ENCODE peak calls at places on chromosomes 3 and 15, in seven cellular contexts. One of them, this sample, is unnamed.

GRCh38 chr15:60047701-60048100 is 43.6 kb downstream of the FOXB1 start:
- DNase-seq in fibroblast of the aortic adventitia: peak; percentile 43
- DNase-seq in AML-193: no peak
- DNase-seq in 8988T: no peak
- DNase-seq in activated naive CD8-positive, alpha-beta T cell treated with anti-CD3 and anti-CD28 coated beads, Interleukin-2, amount 50 U/mL, for 24 hours: no peak
- DNase-seq in NCI-H748 treated with DMSO at 0.1 percent for 48 hours: no peak
- DNase-seq in neural crest cell: no peak
- DNase-seq in this sample: no peak

GRCh38 chr15:27418729-27419128 is 447.7 kb downstream of the GABRG3 start:
- DNase-seq in 8988T: no peak
- DNase-seq in fibroblast of the aortic adventitia: no peak
- DNase-seq in activated naive CD8-positive, alpha-beta T cell treated with anti-CD3 and anti-CD28 coated beads, Interleukin-2, amount 50 U/mL, for 24 hours: no peak
- DNase-seq in neural crest cell: peak; percentile 29
- DNase-seq in NCI-H748 treated with DMSO at 0.1 percent for 48 hours: peak; percentile 9
- DNase-seq in AML-193: no peak
- DNase-seq in this sample: no peak

GRCh38 chr3:98291332-98291957 is 9.1 kb downstream of the OR5H2 start:
- DNase-seq in 8988T: no peak
- DNase-seq in NCI-H748 treated with DMSO at 0.1 percent for 48 hours: no peak
- DNase-seq in activated naive CD8-positive, alpha-beta T cell treated with anti-CD3 and anti-CD28 coated beads, Interleukin-2, amount 50 U/mL, for 24 hours: no peak
- DNase-seq in AML-193: no peak
- DNase-seq in neural crest cell: no peak
- DNase-seq in fibroblast of the aortic adventitia: no peak
- DNase-seq in this sample: no peak

GRCh38 chr3:94226058-94226457 is 163.2 kb downstream of the NSUN3 start:
- DNase-seq in AML-193: no peak
- DNase-seq in activated naive CD8-positive, alpha-beta T cell treated with anti-CD3 and anti-CD28 coated beads, Interleukin-2, amount 50 U/mL, for 24 hours: no peak
- DNase-seq in fibroblast of the aortic adventitia: peak; percentile 44
- DNase-seq in 8988T: peak; percentile 14
- DNase-seq in neural crest cell: no peak
- DNase-seq in NCI-H748 treated with DMSO at 0.1 percent for 48 hours: no peak
- DNase-seq in this sample: no peak

GRCh38 chr15:40070166-40070557 is 31.2 kb upstream of the SRP14 start:
- DNase-seq in NCI-H748 treated with DMSO at 0.1 percent for 48 hours: no peak
- DNase-seq in neural crest cell: no peak
- DNase-seq in activated naive CD8-positive, alpha-beta T cell treated with anti-CD3 and anti-CD28 coated beads, Interleukin-2, amount 50 U/mL, for 24 hours: no peak
- DNase-seq in AML-193: no peak
- DNase-seq in 8988T: no peak
- DNase-seq in fibroblast of the aortic adventitia: no peak
- DNase-seq in this sample: no peak

GRCh38 chr3:12708584-12709192 is 44.8 kb upstream of the RAF1 start:
- DNase-seq in fibroblast of the aortic adventitia: peak; percentile 90
- DNase-seq in activated naive CD8-positive, alpha-beta T cell treated with anti-CD3 and anti-CD28 coated beads, Interleukin-2, amount 50 U/mL, for 24 hours: no peak
- DNase-seq in NCI-H748 treated with DMSO at 0.1 percent for 48 hours: no peak
- DNase-seq in AML-193: no peak
- DNase-seq in neural crest cell: no peak
- DNase-seq in 8988T: no peak
- DNase-seq in this sample: no peak

GRCh38 chr15:76333720-76334437 is 2.7 kb upstream of the ISL2 start:
- DNase-seq in AML-193: no peak
- DNase-seq in activated naive CD8-positive, alpha-beta T cell treated with anti-CD3 and anti-CD28 coated beads, Interleukin-2, amount 50 U/mL, for 24 hours: no peak
- DNase-seq in 8988T: no peak
- DNase-seq in neural crest cell: no peak
- DNase-seq in fibroblast of the aortic adventitia: no peak
- DNase-seq in NCI-H748 treated with DMSO at 0.1 percent for 48 hours: no peak
- DNase-seq in this sample: no peak

GRCh38 chr15:57146394-57147140 is 228.1 kb downstream of the TCF12 start:
- DNase-seq in 8988T: no peak
- DNase-seq in fibroblast of the aortic adventitia: peak; percentile 88
- DNase-seq in AML-193: peak; percentile 61
- DNase-seq in activated naive CD8-positive, alpha-beta T cell treated with anti-CD3 and anti-CD28 coated beads, Interleukin-2, amount 50 U/mL, for 24 hours: no peak
- DNase-seq in NCI-H748 treated with DMSO at 0.1 percent for 48 hours: peak; percentile 61
- DNase-seq in neural crest cell: no peak
- DNase-seq in this sample: no peak

GRCh38 chr3:86410587-86410986 is 580.4 kb downstream of the VGLL3 start:
- DNase-seq in activated naive CD8-positive, alpha-beta T cell treated with anti-CD3 and anti-CD28 coated beads, Interleukin-2, amount 50 U/mL, for 24 hours: no peak
- DNase-seq in fibroblast of the aortic adventitia: no peak
- DNase-seq in neural crest cell: no peak
- DNase-seq in AML-193: no peak
- DNase-seq in NCI-H748 treated with DMSO at 0.1 percent for 48 hours: no peak
- DNase-seq in 8988T: no peak
- DNase-seq in this sample: no peak

GRCh38 chr3:141370065-141370533 is 1.8 kb downstream of the ZBTB38 start:
- DNase-seq in activated naive CD8-positive, alpha-beta T cell treated with anti-CD3 and anti-CD28 coated beads, Interleukin-2, amount 50 U/mL, for 24 hours: peak; percentile 37
- DNase-seq in NCI-H748 treated with DMSO at 0.1 percent for 48 hours: peak; percentile 8
- DNase-seq in AML-193: peak; percentile 71
- DNase-seq in 8988T: no peak
- DNase-seq in neural crest cell: peak; percentile 33
- DNase-seq in fibroblast of the aortic adventitia: peak; percentile 96
- DNase-seq in this sample: peak; percentile 27

GRCh38 chr3:184786271-184787010 is 25.5 kb upstream of the VPS8 start:
- DNase-seq in fibroblast of the aortic adventitia: peak; percentile 90
- DNase-seq in 8988T: no peak
- DNase-seq in activated naive CD8-positive, alpha-beta T cell treated with anti-CD3 and anti-CD28 coated beads, Interleukin-2, amount 50 U/mL, for 24 hours: peak; percentile 26
- DNase-seq in AML-193: peak; percentile 85
- DNase-seq in NCI-H748 treated with DMSO at 0.1 percent for 48 hours: no peak
- DNase-seq in neural crest cell: no peak
- DNase-seq in this sample: no peak

GRCh38 chr3:27114684-27115083 is 254.5 kb downstream of the NEK10 start:
- DNase-seq in fibroblast of the aortic adventitia: peak; percentile 19
- DNase-seq in neural crest cell: no peak
- DNase-seq in AML-193: no peak
- DNase-seq in activated naive CD8-positive, alpha-beta T cell treated with anti-CD3 and anti-CD28 coated beads, Interleukin-2, amount 50 U/mL, for 24 hours: no peak
- DNase-seq in NCI-H748 treated with DMSO at 0.1 percent for 48 hours: no peak
- DNase-seq in 8988T: no peak
- DNase-seq in this sample: no peak

GRCh38 chr15:101277038-101277822 is at the start of gene SELENOS:
- DNase-seq in neural crest cell: peak; percentile 90
- DNase-seq in AML-193: peak; percentile 78
- DNase-seq in activated naive CD8-positive, alpha-beta T cell treated with anti-CD3 and anti-CD28 coated beads, Interleukin-2, amount 50 U/mL, for 24 hours: peak; percentile 94
- DNase-seq in 8988T: peak; percentile 39
- DNase-seq in fibroblast of the aortic adventitia: peak; percentile 86
- DNase-seq in NCI-H748 treated with DMSO at 0.1 percent for 48 hours: peak; percentile 57
- DNase-seq in this sample: peak; percentile 20

GRCh38 chr3:181952221-181952620 is 240.5 kb downstream of the SOX2 start:
- DNase-seq in fibroblast of the aortic adventitia: no peak
- DNase-seq in 8988T: no peak
- DNase-seq in AML-193: no peak
- DNase-seq in activated naive CD8-positive, alpha-beta T cell treated with anti-CD3 and anti-CD28 coated beads, Interleukin-2, amount 50 U/mL, for 24 hours: no peak
- DNase-seq in neural crest cell: no peak
- DNase-seq in NCI-H748 treated with DMSO at 0.1 percent for 48 hours: no peak
- DNase-seq in this sample: no peak

GRCh38 chr3:147699175-147699838 is 290.1 kb downstream of the ZIC1 start:
- DNase-seq in 8988T: no peak
- DNase-seq in neural crest cell: no peak
- DNase-seq in activated naive CD8-positive, alpha-beta T cell treated with anti-CD3 and anti-CD28 coated beads, Interleukin-2, amount 50 U/mL, for 24 hours: no peak
- DNase-seq in AML-193: peak; percentile 27
- DNase-seq in fibroblast of the aortic adventitia: peak; percentile 73
- DNase-seq in NCI-H748 treated with DMSO at 0.1 percent for 48 hours: no peak
- DNase-seq in this sample: no peak

GRCh38 chr15:67755936-67756335 is 69.4 kb upstream of the SKOR1 start:
- DNase-seq in activated naive CD8-positive, alpha-beta T cell treated with anti-CD3 and anti-CD28 coated beads, Interleukin-2, amount 50 U/mL, for 24 hours: no peak
- DNase-seq in NCI-H748 treated with DMSO at 0.1 percent for 48 hours: no peak
- DNase-seq in fibroblast of the aortic adventitia: no peak
- DNase-seq in 8988T: no peak
- DNase-seq in AML-193: no peak
- DNase-seq in neural crest cell: no peak
- DNase-seq in this sample: no peak

GRCh38 chr15:59329570-59330350 is 42.9 kb downstream of the MYO1E start:
- DNase-seq in 8988T: no peak
- DNase-seq in activated naive CD8-positive, alpha-beta T cell treated with anti-CD3 and anti-CD28 coated beads, Interleukin-2, amount 50 U/mL, for 24 hours: no peak
- DNase-seq in AML-193: no peak
- DNase-seq in fibroblast of the aortic adventitia: peak; percentile 98
- DNase-seq in neural crest cell: no peak
- DNase-seq in NCI-H748 treated with DMSO at 0.1 percent for 48 hours: no peak
- DNase-seq in this sample: no peak

GRCh38 chr3:158272071-158272470 is 162.2 kb downstream of the RSRC1 start:
- DNase-seq in NCI-H748 treated with DMSO at 0.1 percent for 48 hours: no peak
- DNase-seq in activated naive CD8-positive, alpha-beta T cell treated with anti-CD3 and anti-CD28 coated beads, Interleukin-2, amount 50 U/mL, for 24 hours: no peak
- DNase-seq in fibroblast of the aortic adventitia: no peak
- DNase-seq in AML-193: no peak
- DNase-seq in 8988T: no peak
- DNase-seq in neural crest cell: no peak
- DNase-seq in this sample: no peak

GRCh38 chr15:99963096-99963825 is 230.0 kb upstream of the LYSMD4 start:
- DNase-seq in 8988T: no peak
- DNase-seq in activated naive CD8-positive, alpha-beta T cell treated with anti-CD3 and anti-CD28 coated beads, Interleukin-2, amount 50 U/mL, for 24 hours: no peak
- DNase-seq in neural crest cell: no peak
- DNase-seq in NCI-H748 treated with DMSO at 0.1 percent for 48 hours: no peak
- DNase-seq in fibroblast of the aortic adventitia: peak; percentile 4
- DNase-seq in AML-193: no peak
- DNase-seq in this sample: no peak

GRCh38 chr15:42919794-42920280 is 741 bp downstream of the TTBK2 start:
- DNase-seq in 8988T: no peak
- DNase-seq in fibroblast of the aortic adventitia: peak; percentile 39
- DNase-seq in neural crest cell: no peak
- DNase-seq in AML-193: peak; percentile 42
- DNase-seq in activated naive CD8-positive, alpha-beta T cell treated with anti-CD3 and anti-CD28 coated beads, Interleukin-2, amount 50 U/mL, for 24 hours: peak; percentile 17
- DNase-seq in NCI-H748 treated with DMSO at 0.1 percent for 48 hours: peak; percentile 1
- DNase-seq in this sample: no peak

GRCh38 chr3:22713936-22714335 is 489.2 kb upstream of the UBE2E2 start:
- DNase-seq in 8988T: no peak
- DNase-seq in fibroblast of the aortic adventitia: peak; percentile 40
- DNase-seq in neural crest cell: no peak
- DNase-seq in activated naive CD8-positive, alpha-beta T cell treated with anti-CD3 and anti-CD28 coated beads, Interleukin-2, amount 50 U/mL, for 24 hours: no peak
- DNase-seq in NCI-H748 treated with DMSO at 0.1 percent for 48 hours: no peak
- DNase-seq in AML-193: peak; percentile 42
- DNase-seq in this sample: no peak

GRCh38 chr15:41558400-41559238 is at the start of gene TYRO3:
- DNase-seq in 8988T: peak; percentile 69
- DNase-seq in neural crest cell: peak; percentile 48
- DNase-seq in activated naive CD8-positive, alpha-beta T cell treated with anti-CD3 and anti-CD28 coated beads, Interleukin-2, amount 50 U/mL, for 24 hours: peak; percentile 70
- DNase-seq in fibroblast of the aortic adventitia: peak; percentile 15
- DNase-seq in AML-193: peak; percentile 22
- DNase-seq in NCI-H748 treated with DMSO at 0.1 percent for 48 hours: no peak
- DNase-seq in this sample: no peak

GRCh38 chr15:85485956-85486567 is 105.7 kb downstream of the AKAP13 start:
- DNase-seq in fibroblast of the aortic adventitia: peak; percentile 82
- DNase-seq in activated naive CD8-positive, alpha-beta T cell treated with anti-CD3 and anti-CD28 coated beads, Interleukin-2, amount 50 U/mL, for 24 hours: peak; percentile 47
- DNase-seq in NCI-H748 treated with DMSO at 0.1 percent for 48 hours: peak; percentile 51
- DNase-seq in AML-193: peak; percentile 85
- DNase-seq in neural crest cell: peak; percentile 63
- DNase-seq in 8988T: no peak
- DNase-seq in this sample: no peak

GRCh38 chr3:145953316-145953715 is 207.7 kb downstream of the PLOD2 start:
- DNase-seq in neural crest cell: no peak
- DNase-seq in AML-193: no peak
- DNase-seq in 8988T: no peak
- DNase-seq in fibroblast of the aortic adventitia: no peak
- DNase-seq in NCI-H748 treated with DMSO at 0.1 percent for 48 hours: no peak
- DNase-seq in activated naive CD8-positive, alpha-beta T cell treated with anti-CD3 and anti-CD28 coated beads, Interleukin-2, amount 50 U/mL, for 24 hours: no peak
- DNase-seq in this sample: no peak

GRCh38 chr15:100997442-100997841 is 78.3 kb downstream of the LRRK1 start:
- DNase-seq in 8988T: no peak
- DNase-seq in activated naive CD8-positive, alpha-beta T cell treated with anti-CD3 and anti-CD28 coated beads, Interleukin-2, amount 50 U/mL, for 24 hours: no peak
- DNase-seq in fibroblast of the aortic adventitia: peak; percentile 14
- DNase-seq in neural crest cell: no peak
- DNase-seq in AML-193: no peak
- DNase-seq in NCI-H748 treated with DMSO at 0.1 percent for 48 hours: no peak
- DNase-seq in this sample: no peak

GRCh38 chr3:32577621-32578556 is 7.2 kb upstream of the DYNC1LI1 start:
- DNase-seq in NCI-H748 treated with DMSO at 0.1 percent for 48 hours: no peak
- DNase-seq in 8988T: no peak
- DNase-seq in activated naive CD8-positive, alpha-beta T cell treated with anti-CD3 and anti-CD28 coated beads, Interleukin-2, amount 50 U/mL, for 24 hours: peak; percentile 23
- DNase-seq in neural crest cell: no peak
- DNase-seq in AML-193: peak; percentile 91
- DNase-seq in fibroblast of the aortic adventitia: peak; percentile 65
- DNase-seq in this sample: no peak